ENCODE peak calls at places on chromosomes 5 and 9, in seven cellular contexts. G, P, U, T, Z, Y and M are unnamed samples.
A peak's percentile ranks its signal among the peaks of the same experiment; 100 is the strongest.

GRCh38 chr9:70924905-70925547 is 196.4 kb downstream of the TRPM3 start:
- DNase-seq in G (peak; percentile 36), P (peak; percentile 64), U (no peak), T (peak; percentile 33), Z (peak; percentile 58), Y (no peak), M (no peak)

GRCh38 chr5:134114886-134115805 is 665 bp downstream of the TCF7 start:
- DNase-seq in G (peak; percentile 44), P (no peak), U (peak; percentile 85), T (no peak), Z (peak; percentile 94), Y (no peak), M (no peak)

GRCh38 chr5:77866198-77866597 is 90.1 kb upstream of the TBCA start:
- DNase-seq in G (no peak), P (no peak), U (no peak), T (no peak), Z (no peak), Y (no peak), M (no peak)

GRCh38 chr5:98993512-98993911 is 64.7 kb upstream of the CHD1 start:
- DNase-seq in G (no peak), P (no peak), U (no peak), T (no peak), Z (no peak), Y (no peak), M (no peak)

GRCh38 chr5:132205385-132206125 is 22.1 kb downstream of the P4HA2 start:
- DNase-seq in G (no peak), P (no peak), U (no peak), T (no peak), Z (peak; percentile 22), Y (no peak), M (no peak)

GRCh38 chr5:37938086-37938852 is 98.4 kb upstream of the GDNF start:
- DNase-seq in G (no peak), P (no peak), U (no peak), T (no peak), Z (no peak), Y (no peak), M (no peak)

GRCh38 chr5:73274870-73275756 is 102.1 kb downstream of the TMEM174 start:
- DNase-seq in G (no peak), P (no peak), U (no peak), T (no peak), Z (peak; percentile 35), Y (no peak), M (no peak)

GRCh38 chr9:72982161-72982799 is 29.4 kb upstream of the ALDH1A1 start:
- DNase-seq in G (no peak), P (no peak), U (no peak), T (no peak), Z (no peak), Y (no peak), M (no peak)

GRCh38 chr9:124078641-124079040 is 67.1 kb downstream of the LHX2 start:
- DNase-seq in G (peak; percentile 56), P (peak; percentile 87), U (no peak), T (no peak), Z (no peak), Y (no peak), M (no peak)

GRCh38 chr5:133818031-133818431 is 150.4 kb downstream of the C5orf15 start:
- DNase-seq in G (no peak), P (no peak), U (no peak), T (no peak), Z (no peak), Y (no peak), M (no peak)

GRCh38 chr5:65693121-65693520 is 28.8 kb downstream of the SGTB start:
- DNase-seq in G (no peak), P (no peak), U (no peak), T (no peak), Z (no peak), Y (no peak), M (no peak)

GRCh38 chr5:96595300-96596090 is 66.7 kb upstream of the CAST start:
- DNase-seq in G (no peak), P (no peak), U (peak; percentile 10), T (no peak), Z (peak; percentile 67), Y (no peak), M (no peak)